ENCODE peak calls at places on chromosome 20, in nine cellular contexts. G, E, T, L, O, H, A, D and P are unnamed samples.

GRCh38 chr20:13199279-13199678 is 21.8 kb upstream of the ISM1 start:
- DNase-seq in G (no peak), E (no peak), T (no peak), L (no peak), O (no peak), H (no peak), A (no peak), D (no peak), P (no peak)

GRCh38 chr20:61371501-61372150 is 119.6 kb downstream of the CDH4 start:
- DNase-seq in G (no peak), E (no peak), T (no peak), L (no peak), O (no peak), H (no peak), A (no peak), D (no peak), P (no peak)

GRCh38 chr20:63626424-63627128 is at the start of gene GMEB2:
- DNase-seq in G (no peak), E (peak; percentile 85), T (peak; percentile 91), L (no peak), O (no peak), H (peak; percentile 76), A (no peak), D (peak; percentile 76), P (no peak)

GRCh38 chr20:61839912-61840441 is 225.7 kb downstream of the TAF4 start:
- DNase-seq in G (no peak), E (no peak), T (no peak), L (no peak), O (no peak), H (no peak), A (no peak), D (no peak), P (no peak)

GRCh38 chr20:17995967-17996819 is 27.4 kb downstream of the MGME1 start:
- DNase-seq in G (peak; percentile 88), E (no peak), T (no peak), L (peak; percentile 41), O (peak; percentile 55), H (peak; percentile 61), A (peak; percentile 15), D (no peak), P (peak; percentile 51)

GRCh38 chr20:62159835-62160234 is 16.3 kb downstream of the SS18L1 start:
- DNase-seq in G (peak; percentile 72), E (no peak), T (no peak), L (no peak), O (no peak), H (no peak), A (no peak), D (no peak), P (no peak)

GRCh38 chr20:62802026-62802712 is 2.5 kb upstream of the OGFR start:
- DNase-seq in G (no peak), E (no peak), T (no peak), L (no peak), O (no peak), H (no peak), A (no peak), D (no peak), P (no peak)

GRCh38 chr20:46803446-46804020 is 91.1 kb upstream of the EYA2 start:
- DNase-seq in G (no peak), E (no peak), T (no peak), L (no peak), O (no peak), H (no peak), A (no peak), D (no peak), P (no peak)

GRCh38 chr20:43191946-43192847 is 2.5 kb upstream of the PTPRT start:
- DNase-seq in G (peak; percentile 35), E (no peak), T (no peak), L (no peak), O (no peak), H (peak; percentile 52), A (no peak), D (no peak), P (no peak)

GRCh38 chr20:35663813-35664543 is 722 bp downstream of the CPNE1 start:
- DNase-seq in G (peak; percentile 52), E (peak; percentile 55), T (peak; percentile 74), L (peak; percentile 33), O (peak; percentile 86), H (peak; percentile 78), A (no peak), D (peak; percentile 52), P (peak; percentile 78)

GRCh38 chr20:23093613-23094012 is 7.5 kb upstream of the CD93 start:
- DNase-seq in G (no peak), E (no peak), T (no peak), L (no peak), O (no peak), H (no peak), A (no peak), D (no peak), P (no peak)

GRCh38 chr20:57385940-57386339 is 5.3 kb upstream of the RBM38 start:
- DNase-seq in G (no peak), E (no peak), T (no peak), L (no peak), O (no peak), H (no peak), A (no peak), D (no peak), P (no peak)

GRCh38 chr20:24465730-24466129 is 3.7 kb upstream of the SYNDIG1 start:
- DNase-seq in G (peak; percentile 82), E (peak; percentile 79), T (no peak), L (no peak), O (no peak), H (peak; percentile 28), A (peak; percentile 54), D (no peak), P (no peak)

GRCh38 chr20:43304598-43304997 is 114.9 kb upstream of the PTPRT start:
- DNase-seq in G (no peak), E (no peak), T (no peak), L (no peak), O (no peak), H (no peak), A (no peak), D (no peak), P (no peak)

GRCh38 chr20:37294262-37294981 is 5.0 kb downstream of the MANBAL start:
- DNase-seq in G (peak; percentile 90), E (no peak), T (no peak), L (no peak), O (no peak), H (no peak), A (no peak), D (no peak), P (no peak)
- H3K4me1 ChIP-seq in G (peaks cover 62% of the 10 kb centered on the region), E (peaks cover 2% of the 10 kb centered on the region), T (peaks cover 24% of the 10 kb centered on the region), L (peaks cover 8% of the 10 kb centered on the region), O (peaks cover 27% of the 10 kb centered on the region), H (peaks cover 24% of the 10 kb centered on the region), A (peaks cover 64% of the 10 kb centered on the region), D (peaks cover 92% of the 10 kb centered on the region), P (peaks cover 26% of the 10 kb centered on the region)

DNA sequence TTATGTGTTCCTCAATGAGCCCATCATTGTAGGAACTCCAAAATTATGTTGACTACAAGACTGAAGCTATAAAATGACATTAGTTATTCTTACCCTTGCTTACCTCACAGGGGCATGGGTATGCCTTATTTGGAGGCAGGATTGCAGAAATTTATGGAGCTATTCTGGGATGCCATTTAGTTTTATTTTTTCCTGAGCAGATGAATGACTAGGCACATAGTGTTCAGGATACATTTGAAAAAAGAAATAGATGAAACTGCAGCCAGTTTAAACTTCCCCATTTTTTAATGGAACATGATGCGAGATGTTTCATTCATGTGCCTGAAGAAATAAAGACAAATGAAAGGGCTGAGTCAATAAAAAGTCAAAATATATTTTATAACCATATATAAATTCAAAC is 399.2 kb upstream of the JAG1 start:
- DNase-seq in G (no peak), E (no peak), T (no peak), L (no peak), O (no peak), H (no peak), A (no peak), D (no peak), P (no peak)
- H3K4me1 ChIP-seq in G (no peaks in the 10 kb centered on the region), E (no peaks in the 10 kb centered on the region), T (no peaks in the 10 kb centered on the region), L (peaks cover under 1% of the 10 kb centered on the region), O (no peaks in the 10 kb centered on the region), H (no peaks in the 10 kb centered on the region), A (peaks cover 21% of the 10 kb centered on the region), D (no peaks in the 10 kb centered on the region), P (no peaks in the 10 kb centered on the region)

GRCh38 chr20:1122388-1123315 is 4.2 kb downstream of the PSMF1 start:
- DNase-seq in G (peak; percentile 66), E (peak; percentile 56), T (peak; percentile 73), L (no peak), O (peak; percentile 42), H (no peak), A (no peak), D (peak; percentile 64), P (peak; percentile 4)

GRCh38 chr20:1127840-1128239 is 9.4 kb downstream of the PSMF1 start:
- DNase-seq in G (no peak), E (no peak), T (no peak), L (no peak), O (no peak), H (no peak), A (no peak), D (no peak), P (no peak)

GRCh38 chr20:1121439-1121838 is 3.0 kb downstream of the PSMF1 start:
- DNase-seq in G (no peak), E (no peak), T (no peak), L (no peak), O (no peak), H (no peak), A (no peak), D (no peak), P (no peak)

GRCh38 chr20:1125266-1125665 is 6.9 kb downstream of the PSMF1 start:
- DNase-seq in G (no peak), E (no peak), T (no peak), L (no peak), O (no peak), H (no peak), A (no peak), D (no peak), P (no peak)

DNA sequence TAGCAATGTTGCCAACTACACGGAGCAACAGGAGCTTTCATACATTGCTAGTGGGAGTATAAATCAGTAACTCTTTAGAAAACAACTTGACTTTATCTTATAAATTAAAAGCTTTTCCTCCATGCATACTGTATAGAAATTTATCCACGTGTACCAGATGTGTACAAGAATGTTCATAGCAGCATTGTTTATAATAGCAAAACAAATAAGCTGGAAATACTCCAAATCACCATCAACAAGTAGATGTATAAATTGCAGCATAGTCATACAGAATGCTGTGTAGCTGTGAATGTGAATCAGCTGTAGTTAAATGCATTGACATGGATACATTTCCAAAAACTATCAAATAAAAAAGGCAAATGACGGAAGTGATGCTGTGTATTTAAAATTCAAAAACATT is 6.0 kb downstream of the PSMF1 start:
- DNase-seq in G (no peak), E (no peak), T (no peak), L (no peak), O (no peak), H (no peak), A (no peak), D (no peak), P (no peak)
- H3K4me1 ChIP-seq in G (peaks cover 35% of the 10 kb centered on the region), E (no peaks in the 10 kb centered on the region), T (peaks cover 41% of the 10 kb centered on the region), L (peaks cover 6% of the 10 kb centered on the region), O (peaks cover 50% of the 10 kb centered on the region), H (peaks cover 25% of the 10 kb centered on the region), A (peaks cover 38% of the 10 kb centered on the region), D (peaks cover 58% of the 10 kb centered on the region), P (peaks cover 39% of the 10 kb centered on the region)

DNA sequence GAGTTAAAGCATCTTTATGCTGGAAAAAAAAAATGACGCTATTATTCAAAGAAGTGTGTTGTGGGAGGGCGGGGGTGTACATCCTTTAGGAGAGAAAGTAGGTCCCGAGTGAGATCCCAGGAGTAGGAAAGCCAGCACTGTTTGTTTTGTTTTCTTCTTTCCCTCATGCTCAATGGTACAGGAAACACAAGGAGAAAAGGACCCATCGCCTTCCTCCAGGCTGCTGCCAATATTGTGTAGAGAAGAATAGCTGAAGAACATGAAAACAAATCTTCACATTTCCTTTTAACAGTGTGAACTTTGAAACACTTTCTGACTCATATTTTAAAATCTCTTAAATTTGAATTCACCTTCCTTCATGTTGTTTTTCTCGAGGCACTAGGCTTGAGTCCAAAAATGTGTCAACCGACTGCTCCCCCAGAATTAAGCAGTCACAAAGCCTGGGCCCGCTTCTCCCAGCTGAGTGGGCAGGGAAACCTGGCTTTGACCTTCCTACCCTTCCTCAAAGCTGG is 22.3 kb downstream of the PPP1R16B start:
- DNase-seq in G (no peak), E (no peak), T (no peak), L (no peak), O (no peak), H (no peak), A (no peak), D (no peak), P (no peak)
- H3K4me1 ChIP-seq in G (no peaks in the 10 kb centered on the region), E (no peaks in the 10 kb centered on the region), T (peaks cover 28% of the 10 kb centered on the region), L (peaks cover 4% of the 10 kb centered on the region), O (peaks cover 95% of the 10 kb centered on the region), H (no peaks in the 10 kb centered on the region), A (no peaks in the 10 kb centered on the region), D (peaks cover 15% of the 10 kb centered on the region), P (peaks cover 49% of the 10 kb centered on the region)